ENCODE peak calls at places on chromosomes 2 and 18, in five cellular contexts. M is NCI-H1092, Q is stromal cell of bone marrow, S is skeletal muscle cell, R is EL. W is an unnamed sample.

GRCh38 chr2:233409286-233409991 is 55.1 kb downstream of the DGKD start:
- DNase-seq in M (no peak), Q (no peak), S (no peak), R (no peak), W (no peak)

GRCh38 chr2:120313695-120314615 is 32.0 kb upstream of the INHBB start:
- DNase-seq in M (no peak), Q (no peak), S (no peak), R (no peak), W (no peak)

GRCh38 chr2:184363213-184363612 is 235.1 kb upstream of the ZNF804A start:
- DNase-seq in M (no peak), Q (no peak), S (no peak), R (no peak), W (no peak)

GRCh38 chr18:34999734-35000397 is 41.3 kb upstream of the MAPRE2 start:
- DNase-seq in M (no peak), Q (no peak), S (no peak), R (no peak), W (no peak)

GRCh38 chr18:31424383-31424988 is 23.1 kb upstream of the DSG3 start:
- DNase-seq in M (no peak), Q (no peak), S (peak), R (no peak), W (no peak)

GRCh38 chr2:24546668-24547067 is 55.6 kb downstream of the NCOA1 start:
- DNase-seq in M (no peak), Q (no peak), S (no peak), R (no peak), W (no peak)

GRCh38 chr2:225182126-225182525 is 139.9 kb upstream of the DOCK10 start:
- DNase-seq in M (no peak), Q (no peak), S (no peak), R (no peak), W (no peak)

GRCh38 chr2:227326783-227327182 is 1.7 kb downstream of the MFF start:
- DNase-seq in M (no peak), Q (no peak), S (no peak), R (no peak), W (no peak)

GRCh38 chr2:34822616-34823015 is 1223.5 kb upstream of the FAM98A start:
- DNase-seq in M (no peak), Q (no peak), S (no peak), R (no peak), W (no peak)

GRCh38 chr18:79523738-79524180 is 128.0 kb downstream of the NFATC1 start:
- DNase-seq in M (no peak), Q (no peak), S (no peak), R (no peak), W (no peak)

GRCh38 chr18:59631583-59632181 is 65.5 kb downstream of the CCBE1 start:
- DNase-seq in M (no peak), Q (no peak), S (no peak), R (peak), W (no peak)

GRCh38 chr2:174012347-174013309 is 47.5 kb upstream of the SP3 start:
- DNase-seq in M (no peak), Q (no peak), S (no peak), R (peak), W (no peak)

GRCh38 chr2:128531856-128532255 is 213.2 kb upstream of the HS6ST1 start:
- DNase-seq in M (no peak), Q (no peak), S (no peak), R (no peak), W (no peak)

GRCh38 chr2:126850951-126851350 is 47.7 kb upstream of the TEX51 start:
- DNase-seq in M (no peak), Q (no peak), S (no peak), R (no peak), W (no peak)

GRCh38 chr2:88658890-88659881 is 31.9 kb upstream of the EIF2AK3 start:
- DNase-seq in M (no peak), Q (peak), S (no peak), R (peak), W (peak)

GRCh38 chr18:45403341-45404049 is 211.8 kb upstream of the SLC14A2 start:
- DNase-seq in M (no peak), Q (no peak), S (no peak), R (no peak), W (no peak)

GRCh38 chr2:176891105-176891504 is 321.5 kb upstream of the HNRNPA3 start:
- DNase-seq in M (no peak), Q (no peak), S (no peak), R (no peak), W (no peak)

GRCh38 chr18:34219651-34220050 is 5.1 kb downstream of the NOL4 start:
- DNase-seq in M (peak), Q (no peak), S (no peak), R (no peak), W (no peak)

GRCh38 chr18:77711096-77711495 is 461.4 kb downstream of the GALR1 start:
- DNase-seq in M (peak), Q (no peak), S (no peak), R (no peak), W (no peak)

GRCh38 chr18:68642003-68642402 is 72.9 kb downstream of the TMX3 start:
- DNase-seq in M (no peak), Q (no peak), S (no peak), R (no peak), W (no peak)

GRCh38 chr2:182581196-182581935 is 134.7 kb upstream of the DNAJC10 start:
- DNase-seq in M (no peak), Q (no peak), S (peak), R (no peak), W (no peak)

W was measured in GM04504.